ENCODE peak calls at places on chromosomes 16 and 17, in seven cellular contexts. T is cardiac muscle cell; C is Karpas-422; S is osteoblast; Z is CD4-positive, alpha-beta memory T cell; G is small intestine; V is CD4-positive, alpha-beta T cell. K is an unnamed sample.

GRCh38 chr16:64773638-64774037 is 348.2 kb downstream of the CDH11 start:
- DNase-seq in C (no peak), T (no peak), V (no peak), G (no peak), Z (no peak), S (no peak), K (no peak)

GRCh38 chr16:81668243-81669097 is 110.6 kb upstream of the PLCG2 start:
- DNase-seq in S (no peak), G (no peak), Z (no peak), C (no peak), V (no peak), T (peak; percentile 64), K (no peak)

GRCh38 chr17:41486809-41487530 is 2.7 kb downstream of the KRT36 start:
- DNase-seq in G (peak; percentile 46), S (no peak), Z (no peak), C (peak; percentile 77), V (no peak), T (peak; percentile 28), K (no peak)

GRCh38 chr17:69503711-69504110 is 89.2 kb downstream of the MAP2K6 start:
- DNase-seq in Z (no peak), C (peak; percentile 90), T (no peak), V (no peak), S (no peak), G (no peak), K (no peak)

GRCh38 chr16:89581045-89581695 is 5.6 kb downstream of the CPNE7 start:
- DNase-seq in V (no peak), C (no peak), S (peak; percentile 100), Z (no peak), G (no peak), T (no peak), K (peak; percentile 43)

GRCh38 chr16:88194397-88195020 is 188.2 kb upstream of the ZNF469 start:
- DNase-seq in V (no peak), G (peak; percentile 46), Z (no peak), T (no peak), S (no peak), C (no peak), K (no peak)

GRCh38 chr17:52096056-52096455 is 62.5 kb downstream of the CA10 start:
- DNase-seq in V (no peak), Z (no peak), C (peak; percentile 6), T (no peak), S (no peak), G (no peak), K (no peak)

GRCh38 chr16:52677487-52677886 is 130.5 kb upstream of the TOX3 start:
- DNase-seq in V (no peak), C (no peak), Z (no peak), T (no peak), G (no peak), S (no peak), K (no peak)

GRCh38 chr17:79793924-79794304 is 3.0 kb downstream of the CBX8 start:
- DNase-seq in G (no peak), V (no peak), S (peak; percentile 95), Z (no peak), T (peak; percentile 78), C (peak; percentile 64), K (no peak)

GRCh38 chr17:42210046-42210445 is 15.8 kb upstream of the GHDC start:
- DNase-seq in C (no peak), G (no peak), T (no peak), Z (no peak), V (no peak), S (no peak), K (no peak)

GRCh38 chr16:84985079-84986065 is 26.0 kb downstream of the ZDHHC7 start:
- DNase-seq in Z (no peak), C (no peak), G (no peak), S (peak; percentile 94), V (no peak), T (no peak), K (no peak)

GRCh38 chr17:39486242-39486641 is 25.0 kb downstream of the CDK12 start:
- DNase-seq in S (peak; percentile 45), C (no peak), Z (no peak), T (no peak), V (no peak), G (no peak), K (no peak)

GRCh38 chr16:85600078-85600477 is 13.0 kb upstream of the GSE1 start:
- DNase-seq in C (no peak), V (no peak), Z (no peak), S (no peak), G (no peak), T (no peak), K (no peak)

GRCh38 chr17:36034127-36034526 is 16.4 kb upstream of the CCL23 start:
- DNase-seq in S (no peak), G (no peak), T (no peak), Z (no peak), C (peak; percentile 66), V (no peak), K (no peak)

GRCh38 chr17:38464251-38464722 is 36.0 kb downstream of the ARHGAP23 start:
- DNase-seq in C (no peak), T (no peak), S (peak; percentile 93), Z (no peak), G (no peak), V (no peak), K (no peak)

GRCh38 chr17:77842148-77842905 is 116.2 kb upstream of the TNRC6C start:
- DNase-seq in Z (no peak), S (peak; percentile 89), V (no peak), C (no peak), T (no peak), G (peak; percentile 65), K (no peak)

GRCh38 chr17:75288359-75288758 is 874 bp downstream of the SLC25A19 start:
- DNase-seq in G (no peak), C (no peak), T (no peak), V (no peak), Z (no peak), S (peak; percentile 73), K (no peak)
- H3K27ac ChIP-seq in G (no peak overlapping the region), C (peak overlapping the region; percentile 80), T (no peak overlapping the region), V (no peak overlapping the region), Z (peak overlapping the region; percentile 79), S (no peak overlapping the region), K (no peak overlapping the region)

GRCh38 chr17:64357191-64357981 is 33.3 kb downstream of the PECAM1 start:
- DNase-seq in T (no peak), C (no peak), G (no peak), Z (no peak), V (no peak), S (peak; percentile 90), K (no peak)
- H3K27ac ChIP-seq in T (no peak overlapping the region), C (no peak overlapping the region), G (no peak overlapping the region), Z (no peak overlapping the region), V (no peak overlapping the region), S (peak overlapping the region; percentile 87), K (no peak overlapping the region)

GRCh38 chr17:34254146-34254545 is 939 bp upstream of the CCL2 start:
- DNase-seq in T (no peak), G (no peak), S (peak; percentile 72), V (no peak), Z (no peak), C (no peak), K (no peak)
- H3K27ac ChIP-seq in T (no peak overlapping the region), G (no peak overlapping the region), S (peak overlapping the region; percentile 95), V (no peak overlapping the region), Z (no peak overlapping the region), C (no peak overlapping the region), K (no peak overlapping the region)

DNA sequence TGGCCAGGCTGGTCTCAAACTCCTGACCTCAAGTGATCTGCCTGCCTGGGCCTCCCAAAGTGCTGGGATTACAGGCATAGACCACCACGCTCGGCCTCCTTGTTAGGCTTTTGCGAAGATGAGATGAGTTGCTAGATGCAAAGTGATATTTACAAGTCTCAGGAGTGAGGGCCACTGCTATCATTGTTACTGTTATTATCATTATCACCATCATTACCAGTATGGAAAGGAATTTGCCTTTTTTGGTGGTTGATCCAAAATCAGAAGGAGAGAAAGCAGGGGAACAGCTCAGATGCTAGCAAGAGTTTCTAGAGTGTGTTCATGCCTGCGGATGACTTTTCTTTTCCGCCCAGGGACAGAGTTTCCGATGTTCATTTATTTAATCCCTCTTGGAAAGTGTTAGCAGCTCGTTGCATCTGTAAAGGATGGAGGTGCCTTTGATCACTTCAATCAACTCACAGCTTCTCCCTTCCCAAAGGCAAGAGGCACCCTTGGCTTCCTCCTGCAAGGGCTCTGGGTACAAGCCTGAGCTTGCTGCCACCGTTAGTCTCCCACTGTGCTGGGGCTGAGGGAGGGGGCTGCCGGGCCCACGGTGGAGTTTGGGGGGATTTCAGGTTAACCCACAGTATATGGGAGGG is 21.6 kb downstream of the ITPRIPL2 start:
- DNase-seq in V (no peak), T (no peak), S (no peak), Z (no peak), G (no peak), C (no peak), K (no peak)
- H3K27ac ChIP-seq in V (no peak overlapping the region), T (no peak overlapping the region), S (no peak overlapping the region), Z (no peak overlapping the region), G (no peak overlapping the region), C (no peak overlapping the region), K (peak overlapping the region; percentile 74)

K was measured in epithelial cell of prostate.